ENCODE peak calls at places on chromosomes 12 and 14, in four cellular contexts. One of them, this sample, is unnamed.

GRCh38 chr12:94650143-94651056 is at the start of gene TMCC3:
- DNase-seq in neuronal stem cell: peak; percentile 50
- DNase-seq in left lobe of liver: peak; percentile 74
- DNase-seq in GDM1: no peak
- DNase-seq in this sample: peak; percentile 68

GRCh38 chr12:30740274-30740673 is 14.5 kb downstream of the CAPRIN2 start:
- DNase-seq in neuronal stem cell: no peak
- DNase-seq in GDM1: no peak
- DNase-seq in left lobe of liver: no peak
- DNase-seq in this sample: no peak

GRCh38 chr14:55329999-55330710 is 58.9 kb downstream of the FBXO34 start:
- DNase-seq in neuronal stem cell: no peak
- DNase-seq in left lobe of liver: no peak
- DNase-seq in GDM1: no peak
- DNase-seq in this sample: no peak

GRCh38 chr12:9798008-9798619 is 29.2 kb upstream of the KLRF1 start:
- DNase-seq in neuronal stem cell: peak; percentile 29
- DNase-seq in GDM1: peak; percentile 56
- DNase-seq in left lobe of liver: no peak
- DNase-seq in this sample: peak; percentile 39

GRCh38 chr14:80536456-80536855 is 325.2 kb upstream of the DIO2 start:
- DNase-seq in left lobe of liver: no peak
- DNase-seq in GDM1: no peak
- DNase-seq in neuronal stem cell: no peak
- DNase-seq in this sample: no peak

GRCh38 chr12:88538250-88538649 is 42.0 kb downstream of the KITLG start:
- DNase-seq in neuronal stem cell: no peak
- DNase-seq in left lobe of liver: no peak
- DNase-seq in GDM1: no peak
- DNase-seq in this sample: no peak

GRCh38 chr12:115942346-115942745 is 335.1 kb downstream of the MED13L start:
- DNase-seq in GDM1: no peak
- DNase-seq in left lobe of liver: no peak
- DNase-seq in neuronal stem cell: no peak
- DNase-seq in this sample: no peak

GRCh38 chr14:97458302-97459137 is 661.3 kb downstream of the VRK1 start:
- DNase-seq in neuronal stem cell: no peak
- DNase-seq in left lobe of liver: peak; percentile 48
- DNase-seq in GDM1: no peak
- DNase-seq in this sample: peak; percentile 70

GRCh38 chr12:67986632-67987031 is 2.6 kb upstream of the IFNG-AS1 start:
- DNase-seq in neuronal stem cell: no peak
- DNase-seq in left lobe of liver: no peak
- DNase-seq in GDM1: no peak
- DNase-seq in this sample: no peak

GRCh38 chr12:89949457-89950195 is 241.0 kb upstream of the ATP2B1 start:
- DNase-seq in neuronal stem cell: no peak
- DNase-seq in GDM1: no peak
- DNase-seq in left lobe of liver: no peak
- DNase-seq in this sample: no peak

GRCh38 chr12:100393202-100393601 is 36.3 kb downstream of the SLC17A8 start:
- DNase-seq in neuronal stem cell: no peak
- DNase-seq in GDM1: no peak
- DNase-seq in left lobe of liver: no peak
- DNase-seq in this sample: peak; percentile 21

GRCh38 chr14:91138511-91139359 is 24.9 kb downstream of the DGLUCY start:
- DNase-seq in neuronal stem cell: no peak
- DNase-seq in left lobe of liver: no peak
- DNase-seq in GDM1: no peak
- DNase-seq in this sample: no peak

GRCh38 chr12:47838286-47838931 is 18.7 kb upstream of the HDAC7 start:
- DNase-seq in neuronal stem cell: no peak
- DNase-seq in GDM1: peak; percentile 15
- DNase-seq in left lobe of liver: no peak
- DNase-seq in this sample: peak; percentile 46

GRCh38 chr12:121314441-121314840 is 17.9 kb upstream of the CAMKK2 start:
- DNase-seq in left lobe of liver: peak; percentile 10
- DNase-seq in neuronal stem cell: no peak
- DNase-seq in GDM1: no peak
- DNase-seq in this sample: no peak

GRCh38 chr14:84657866-84658385 is 872.0 kb upstream of the FLRT2 start:
- DNase-seq in left lobe of liver: no peak
- DNase-seq in GDM1: no peak
- DNase-seq in neuronal stem cell: no peak
- DNase-seq in this sample: no peak

This sample was measured in retina.